ENCODE peak calls at places on chromosome 21, in six cellular contexts. S, J, E, T, Q and H are unnamed samples. For H3K4me1 and H3K36me3, the result is how much of the 10 kb centered on the place peaks cover.

GRCh38 chr21:14955936-14956520 is 108.8 kb downstream of the NRIP1 start:
- DNase-seq in S (no peak), J (no peak), E (no peak), T (no peak), Q (no peak), H (no peak)

GRCh38 chr21:45543710-45544448 is 1.6 kb upstream of the SLC19A1 start:
- DNase-seq in S (peak), J (peak), E (no peak), T (peak), Q (no peak), H (no peak)

GRCh38 chr21:29258626-29259335 is 39.9 kb upstream of the BACH1 start:
- DNase-seq in S (peak), J (no peak), E (no peak), T (no peak), Q (peak), H (peak)

GRCh38 chr21:41222247-41223068 is 54.5 kb downstream of the BACE2 start:
- DNase-seq in S (no peak), J (no peak), E (no peak), T (no peak), Q (peak), H (no peak)

GRCh38 chr21:34726627-34727337 is 58.0 kb downstream of the CLIC6 start:
- DNase-seq in S (no peak), J (no peak), E (no peak), T (no peak), Q (peak), H (no peak)

GRCh38 chr21:19011448-19011847 is 607.9 kb upstream of the TMPRSS15 start:
- DNase-seq in S (no peak), J (no peak), E (peak), T (peak), Q (no peak), H (no peak)

GRCh38 chr21:28256420-28256831 is 736.3 kb downstream of the LTN1 start:
- DNase-seq in S (no peak), J (no peak), E (no peak), T (no peak), Q (peak), H (no peak)

GRCh38 chr21:27423073-27423472 is 456.2 kb upstream of the ADAMTS5 start:
- DNase-seq in S (no peak), J (peak), E (peak), T (peak), Q (peak), H (peak)

GRCh38 chr21:36188081-36188681 is 31.6 kb downstream of the DOP1B start:
- DNase-seq in S (no peak), J (no peak), E (peak), T (peak), Q (no peak), H (no peak)

GRCh38 chr21:29360799-29361765 is 62.4 kb downstream of the BACH1 start:
- DNase-seq in S (no peak), J (no peak), E (no peak), T (no peak), Q (no peak), H (peak)

GRCh38 chr21:35987475-35987874 is 72.9 kb downstream of the SETD4 start:
- DNase-seq in S (no peak), J (no peak), E (no peak), T (no peak), Q (no peak), H (no peak)

DNA sequence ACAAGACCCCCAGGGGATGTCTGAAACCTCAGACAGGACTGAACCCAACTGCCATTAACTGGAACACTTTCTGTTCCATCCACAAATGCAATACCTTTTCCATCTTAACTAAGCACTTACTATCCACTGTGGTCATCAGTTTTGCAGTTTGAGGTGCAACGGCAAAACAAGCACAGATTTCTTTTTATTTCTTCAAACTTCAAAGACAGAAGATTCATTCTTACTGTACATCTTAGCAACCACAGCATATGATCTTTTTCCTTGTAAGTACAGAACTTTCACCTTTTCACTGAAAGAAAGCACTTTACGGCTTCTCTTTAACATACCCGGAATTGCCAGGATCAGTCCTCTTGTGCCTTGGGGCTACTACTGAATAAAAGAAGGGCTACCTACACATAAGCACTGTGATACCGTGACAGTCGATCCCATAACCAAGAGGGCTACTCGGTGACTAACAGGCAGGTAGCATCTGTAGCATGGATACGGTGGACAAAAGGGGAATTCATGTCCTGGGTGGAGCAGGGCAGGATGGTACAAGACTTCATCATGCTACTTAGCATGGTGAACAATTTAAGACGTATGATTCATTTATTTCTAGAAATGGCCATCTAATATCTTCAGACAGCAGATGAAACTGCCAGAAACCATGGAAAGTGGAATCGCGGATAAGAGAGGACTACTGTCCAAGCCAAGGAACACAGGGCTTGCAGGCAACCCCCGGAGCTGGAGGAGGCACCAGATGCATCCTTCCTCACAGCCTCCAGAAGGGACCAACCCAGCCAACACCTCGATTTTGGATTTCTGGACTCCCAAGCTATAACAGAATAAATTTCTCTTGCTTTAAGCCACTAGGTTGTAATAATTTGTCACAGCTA is 18.4 kb downstream of the ERG start:
- DNase-seq in S (no peak), J (no peak), E (no peak), T (no peak), Q (no peak), H (no peak)
- H3K4me1 ChIP-seq in S (under half), J (under half), E (under half), T (half or more), Q (under half), H (under half)

GRCh38 chr21:42539931-42540343 is 26.3 kb downstream of the SLC37A1 start:
- DNase-seq in S (no peak), J (peak), E (no peak), T (no peak), Q (no peak), H (no peak)

GRCh38 chr21:42540396-42540795 is 26.7 kb downstream of the SLC37A1 start:
- DNase-seq in S (no peak), J (peak), E (no peak), T (no peak), Q (no peak), H (no peak)

GRCh38 chr21:42541174-42541573 is 27.5 kb downstream of the SLC37A1 start:
- DNase-seq in S (no peak), J (no peak), E (no peak), T (no peak), Q (no peak), H (no peak)

GRCh38 chr21:42538479-42539275 is 25.0 kb downstream of the SLC37A1 start:
- DNase-seq in S (no peak), J (no peak), E (no peak), T (no peak), Q (no peak), H (no peak)

GRCh38 chr21:42539342-42539741 is 25.7 kb downstream of the SLC37A1 start:
- DNase-seq in S (no peak), J (peak), E (no peak), T (no peak), Q (no peak), H (no peak)
- H3K36me3 ChIP-seq in S (under half), J (under half), E (under half), T (under half), Q (under half), H (under half)

GRCh38 chr21:44490405-44490804 is 35.1 kb downstream of the LRRC3 start:
- DNase-seq in S (no peak), J (no peak), E (no peak), T (no peak), Q (no peak), H (no peak)
- H3K4me3 ChIP-seq in S (no peak), J (no peak), E (no peak), T (no peak), Q (no peak), H (no peak)

GRCh38 chr21:37447288-37447936 is 80.8 kb downstream of the DYRK1A start:
- DNase-seq in S (no peak), J (no peak), E (no peak), T (no peak), Q (no peak), H (no peak)
- H3K4me1 ChIP-seq in S (under half), J (under half), E (under half), T (half or more), Q (under half), H (half or more)

GRCh38 chr21:31675960-31676359 is 16.5 kb downstream of the SOD1 start:
- DNase-seq in S (no peak), J (no peak), E (no peak), T (no peak), Q (no peak), H (no peak)
- H3K36me3 ChIP-seq in S (under half), J (under half), E (half or more), T (under half), Q (under half), H (under half)